ENCODE peak calls at places on chromosome 12, in six cellular contexts. N, B, G, J, S and U are unnamed samples.

GRCh38 chr12:93813972-93814821 is 137.0 kb downstream of the CRADD start:
- DNase-seq in N (no peak), B (no peak), G (no peak), J (no peak), S (peak), U (no peak)

GRCh38 chr12:71665109-71665476 is 992 bp downstream of the THAP2 start:
- DNase-seq in N (no peak), B (no peak), G (no peak), J (no peak), S (peak), U (no peak)

GRCh38 chr12:30026621-30027234 is 243.0 kb upstream of the TMTC1 start:
- DNase-seq in N (no peak), B (no peak), G (no peak), J (no peak), S (no peak), U (no peak)

GRCh38 chr12:123744836-123745235 is 17.3 kb upstream of the DNAH10 start:
- DNase-seq in N (no peak), B (no peak), G (no peak), J (no peak), S (no peak), U (peak)

GRCh38 chr12:121799842-121800693 is 3.7 kb upstream of the SETD1B start:
- DNase-seq in N (peak), B (no peak), G (peak), J (no peak), S (peak), U (peak)

GRCh38 chr12:30764251-30764650 is 9.5 kb upstream of the CAPRIN2 start:
- DNase-seq in N (no peak), B (no peak), G (no peak), J (no peak), S (no peak), U (no peak)

GRCh38 chr12:122437656-122438121 is 15.2 kb upstream of the CLIP1 start:
- DNase-seq in N (no peak), B (no peak), G (no peak), J (no peak), S (no peak), U (no peak)

GRCh38 chr12:49352351-49352750 is 5.7 kb downstream of the DNAJC22 start:
- DNase-seq in N (no peak), B (no peak), G (no peak), J (no peak), S (no peak), U (no peak)

GRCh38 chr12:75705749-75706719 is 194.6 kb upstream of the KRR1 start:
- DNase-seq in N (peak), B (no peak), G (peak), J (no peak), S (no peak), U (no peak)

GRCh38 chr12:77861317-77861716 is 30.6 kb downstream of the NAV3 start:
- DNase-seq in N (no peak), B (no peak), G (no peak), J (no peak), S (no peak), U (no peak)

GRCh38 chr12:131734336-131735152 is 23.7 kb downstream of the SFSWAP start:
- DNase-seq in N (no peak), B (no peak), G (no peak), J (no peak), S (no peak), U (no peak)

GRCh38 chr12:65121049-65121955 is at the start of gene WIF1:
- DNase-seq in N (no peak), B (peak), G (no peak), J (no peak), S (no peak), U (peak)

GRCh38 chr12:109718390-109718789 is 4.8 kb downstream of the FAM222A start:
- DNase-seq in N (no peak), B (peak), G (no peak), J (no peak), S (no peak), U (peak)

GRCh38 chr12:89882051-89882450 is 173.4 kb upstream of the ATP2B1 start:
- DNase-seq in N (no peak), B (no peak), G (no peak), J (peak), S (no peak), U (no peak)

GRCh38 chr12:73935817-73936216 is 601.8 kb upstream of the ATXN7L3B start:
- DNase-seq in N (peak), B (no peak), G (no peak), J (no peak), S (no peak), U (no peak)

GRCh38 chr12:95205685-95206084 is 11.6 kb downstream of the FGD6 start:
- DNase-seq in N (no peak), B (no peak), G (no peak), J (no peak), S (no peak), U (no peak)

GRCh38 chr12:46354799-46355194 is 17.8 kb downstream of the SLC38A2 start:
- DNase-seq in N (no peak), B (no peak), G (no peak), J (no peak), S (no peak), U (no peak)

GRCh38 chr12:22733756-22734155 is 108.8 kb downstream of the ETNK1 start:
- DNase-seq in N (no peak), B (no peak), G (no peak), J (no peak), S (no peak), U (no peak)

GRCh38 chr12:114504311-114504710 is 98.4 kb upstream of the TBX5 start:
- DNase-seq in N (no peak), B (no peak), G (no peak), J (no peak), S (no peak), U (no peak)

GRCh38 chr12:118374909-118375308 is 1.4 kb upstream of the SUDS3 start:
- DNase-seq in N (no peak), B (no peak), G (no peak), J (no peak), S (no peak), U (no peak)

GRCh38 chr12:12784911-12785814 is at the start of gene APOLD1:
- DNase-seq in N (no peak), B (peak), G (no peak), J (no peak), S (no peak), U (peak)

GRCh38 chr12:2299207-2299606 is 246.4 kb downstream of the CACNA1C start:
- DNase-seq in N (no peak), B (no peak), G (no peak), J (no peak), S (no peak), U (no peak)

GRCh38 chr12:2300886-2301285 is 248.1 kb downstream of the CACNA1C start:
- DNase-seq in N (no peak), B (no peak), G (no peak), J (no peak), S (no peak), U (no peak)

GRCh38 chr12:2298556-2299195 is 245.9 kb downstream of the CACNA1C start:
- DNase-seq in N (no peak), B (no peak), G (no peak), J (no peak), S (no peak), U (no peak)

GRCh38 chr12:2301531-2302461 is 249.0 kb downstream of the CACNA1C start:
- DNase-seq in N (no peak), B (no peak), G (no peak), J (no peak), S (no peak), U (no peak)

DNA sequence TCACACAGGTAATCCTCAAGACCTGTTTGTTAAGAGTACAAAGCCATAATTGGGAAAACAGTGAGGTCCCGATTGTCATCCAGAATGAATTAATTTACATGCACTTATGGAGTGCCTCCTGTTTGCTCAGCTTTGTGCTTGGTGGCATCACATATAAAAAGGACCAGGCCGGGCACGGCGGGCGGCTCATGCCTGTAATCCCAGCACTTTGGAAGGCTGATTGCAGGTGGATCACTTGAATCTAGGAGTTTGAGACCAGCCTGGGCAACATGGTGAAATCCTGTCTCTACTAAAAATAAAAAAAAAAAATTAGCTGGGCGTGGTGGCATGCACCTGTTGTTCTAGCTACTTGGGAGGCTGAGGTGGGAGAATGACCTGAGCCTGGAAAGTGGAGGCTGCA is 247.4 kb downstream of the CACNA1C start:
- DNase-seq in N (no peak), B (no peak), G (no peak), J (no peak), S (no peak), U (no peak)
- TF ChIP-seq ATF3 in N (no peak), B (no peak), G (no peak), J (no peak), S (no peak), U (no peak)

DNA sequence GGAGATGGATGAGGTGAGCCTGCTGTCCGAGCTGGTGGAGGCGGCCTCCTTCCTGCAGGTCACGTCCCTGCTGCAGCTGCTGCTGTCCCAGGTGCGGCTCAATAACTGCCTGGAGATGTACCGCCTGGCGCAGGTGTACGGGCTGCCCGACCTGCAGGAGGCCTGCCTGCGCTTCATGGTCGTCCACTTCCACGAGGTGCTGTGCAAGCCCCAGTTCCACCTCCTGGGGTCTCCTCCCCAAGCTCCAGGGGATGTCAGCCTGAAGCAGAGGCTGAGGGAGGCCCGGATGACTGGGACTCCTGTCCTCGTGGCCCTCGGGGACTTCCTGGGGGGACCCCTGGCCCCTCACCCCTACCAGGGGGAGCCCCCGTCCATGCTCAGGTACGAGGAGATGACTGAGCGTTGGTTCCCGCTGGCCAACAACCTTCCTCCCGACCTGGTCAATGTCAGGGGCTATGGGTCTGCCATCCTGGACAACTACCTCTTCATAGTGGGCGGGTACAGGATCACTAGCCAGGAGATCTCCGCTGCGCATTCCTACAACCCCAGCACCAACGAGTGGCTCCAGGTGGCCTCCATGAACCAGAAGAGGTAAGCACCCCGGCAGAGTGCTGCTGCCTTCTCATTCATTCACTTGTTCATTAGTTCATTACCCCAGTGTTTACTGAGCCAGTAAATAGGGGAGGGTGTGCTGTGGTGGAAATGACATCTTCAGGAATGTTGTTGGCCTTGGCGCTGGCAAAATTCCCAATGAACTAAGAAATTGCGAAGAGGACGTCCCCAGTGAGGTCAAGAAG is 774 bp upstream of the MANSC4 start:
- DNase-seq in N (no peak), B (peak), G (peak), J (no peak), S (peak), U (peak)
- TF ChIP-seq ATF3 in N (no peak), B (no peak), G (no peak), J (no peak), S (no peak), U (no peak)

GRCh38 chr12:79925492-79925891 is 9.4 kb downstream of the PPP1R12A start:
- DNase-seq in N (no peak), B (no peak), G (no peak), J (no peak), S (no peak), U (no peak)

GRCh38 chr12:79926951-79927350 is 7.9 kb downstream of the PPP1R12A start:
- DNase-seq in N (no peak), B (no peak), G (no peak), J (no peak), S (no peak), U (no peak)

GRCh38 chr12:79920421-79921238 is 14.3 kb downstream of the PPP1R12A start:
- DNase-seq in N (no peak), B (no peak), G (no peak), J (no peak), S (no peak), U (no peak)

GRCh38 chr12:79919762-79920161 is 15.1 kb downstream of the PPP1R12A start:
- DNase-seq in N (no peak), B (no peak), G (no peak), J (no peak), S (no peak), U (no peak)

DNA sequence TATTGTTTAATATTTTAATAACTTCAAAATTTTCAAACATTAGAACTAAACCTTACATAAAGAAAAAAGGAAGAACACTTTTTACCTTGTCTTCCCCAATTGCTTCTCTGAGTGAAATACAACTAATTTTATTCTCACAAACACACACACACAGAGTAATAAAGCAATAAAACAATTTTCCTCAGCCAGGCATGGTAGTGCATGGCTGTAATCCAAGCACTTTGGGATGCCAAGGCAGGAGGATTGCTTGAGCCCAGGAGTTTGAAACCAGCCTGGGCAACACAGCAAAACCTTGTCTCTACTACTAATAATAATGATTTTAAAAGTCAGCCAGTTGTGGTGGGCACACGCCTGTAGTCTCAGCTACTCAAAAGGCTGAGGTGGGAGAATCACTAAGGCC is 13.1 kb downstream of the PPP1R12A start:
- DNase-seq in N (no peak), B (no peak), G (no peak), J (no peak), S (no peak), U (no peak)
- TF ChIP-seq ATF3 in N (no peak), B (no peak), G (no peak), J (no peak), S (no peak), U (no peak)

DNA sequence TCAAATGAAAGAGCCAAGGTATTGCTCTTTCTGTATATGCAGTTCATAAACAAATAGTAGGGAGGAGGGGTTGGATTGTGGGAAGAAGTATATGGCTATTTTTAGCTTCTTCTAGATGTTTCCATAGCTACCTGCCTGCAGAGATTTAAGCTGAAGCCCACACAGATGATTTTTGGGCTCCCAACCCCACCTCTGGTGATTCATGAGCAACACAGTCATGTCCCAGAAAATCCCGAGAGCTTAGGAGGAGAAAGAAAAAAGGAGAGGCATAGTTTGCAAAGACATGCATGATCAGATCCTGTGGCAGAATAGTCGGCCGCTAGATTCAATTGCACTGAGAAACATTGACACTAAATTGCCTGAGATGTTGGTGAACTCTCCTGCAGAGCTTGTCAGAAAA is 13.8 kb downstream of the TESPA1 start:
- DNase-seq in N (no peak), B (no peak), G (no peak), J (no peak), S (no peak), U (no peak)
- TF ChIP-seq ATF3 in N (no peak), B (no peak), G (no peak), J (no peak), S (no peak), U (no peak)

GRCh38 chr12:38921025-38921677 is 15.8 kb upstream of the CPNE8 start:
- DNase-seq in N (peak), B (no peak), G (peak), J (no peak), S (peak), U (peak)
- TF ChIP-seq ATF3 in N (no peak), B (no peak), G (no peak), J (no peak), S (no peak), U (no peak)

GRCh38 chr12:128971802-128972201 is 118.5 kb downstream of the GLT1D1 start:
- DNase-seq in N (no peak), B (no peak), G (no peak), J (no peak), S (no peak), U (no peak)
- TF ChIP-seq ATF3 in N (no peak), B (no peak), G (no peak), J (no peak), S (no peak), U (no peak)

DNA sequence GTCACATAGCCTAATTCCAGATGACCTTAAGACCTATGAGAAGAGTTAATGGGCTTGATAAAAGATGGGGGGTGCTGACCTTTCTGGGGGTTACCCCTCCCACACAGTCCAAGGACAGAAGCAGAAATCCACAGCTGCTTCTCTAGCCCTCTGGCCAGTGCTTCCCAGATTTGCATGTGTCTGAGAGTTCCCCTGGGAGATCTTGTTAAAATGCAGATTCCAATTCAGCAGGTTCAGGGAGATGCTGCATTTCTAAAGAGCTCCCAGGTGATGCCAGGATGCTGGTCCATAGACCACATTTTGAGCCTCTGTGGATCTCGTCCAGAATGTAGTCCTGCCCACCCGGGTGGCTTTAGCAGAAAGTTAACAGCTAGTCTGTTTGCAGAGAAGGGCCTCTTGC is 82.1 kb downstream of the WSCD2 start:
- DNase-seq in N (no peak), B (no peak), G (no peak), J (no peak), S (no peak), U (no peak)
- TF ChIP-seq ATF3 in N (no peak), B (no peak), G (no peak), J (no peak), S (no peak), U (no peak)

GRCh38 chr12:24948816-24949722 is at the start of gene BCAT1:
- DNase-seq in N (no peak), B (peak), G (peak), J (no peak), S (peak), U (peak)

GRCh38 chr12:24947541-24948451 is 1.1 kb downstream of the BCAT1 start:
- DNase-seq in N (no peak), B (no peak), G (no peak), J (no peak), S (no peak), U (no peak)

GRCh38 chr12:24945822-24946221 is 3.1 kb downstream of the BCAT1 start:
- DNase-seq in N (no peak), B (no peak), G (no peak), J (no peak), S (no peak), U (no peak)

GRCh38 chr12:24950231-24950834 is 1.4 kb upstream of the BCAT1 start:
- DNase-seq in N (no peak), B (no peak), G (no peak), J (peak), S (no peak), U (no peak)

DNA sequence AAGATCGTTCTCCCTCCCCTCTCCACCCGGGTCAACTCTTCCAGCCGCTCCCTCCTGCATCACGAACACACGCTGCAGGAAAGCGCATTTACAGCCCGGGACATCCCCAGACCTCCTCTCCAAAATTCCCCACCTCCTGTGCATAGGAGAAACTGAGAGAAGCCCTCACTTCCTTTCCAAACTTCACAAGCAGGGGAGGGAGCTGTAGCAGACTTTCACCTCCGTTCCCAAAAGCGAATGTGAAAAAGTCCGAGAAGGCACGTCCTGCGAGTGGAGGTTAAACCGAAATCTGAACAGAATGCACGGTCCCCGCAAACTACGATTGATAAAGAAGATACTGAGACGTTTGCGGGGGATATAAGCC is 467 bp downstream of the BCAT1 start:
- DNase-seq in N (no peak), B (peak), G (peak), J (peak), S (no peak), U (no peak)
- TF ChIP-seq ATF3 in N (no peak), B (no peak), G (no peak), J (no peak), S (no peak), U (no peak)

GRCh38 chr12:57216014-57216891 is at the start of gene NXPH4:
- DNase-seq in N (no peak), B (peak), G (peak), J (no peak), S (no peak), U (peak)
- TF ChIP-seq ATF3 in N (no peak), B (no peak), G (no peak), J (no peak), S (no peak), U (no peak)